ENCODE peak calls at places on chromosomes 12 and 14, in six cellular contexts. E is neuronal stem cell, A is mesendoderm, K is H9, J is mesenchymal stem cell, F is H1. L is an unnamed sample.

GRCh38 chr14:86654558-86655184 is 1124.7 kb downstream of the FLRT2 start:
- DNase-seq in E (peak), A (peak), K (peak), J (peak), F (no peak), L (peak)

GRCh38 chr12:79366374-79366773 is 324.4 kb downstream of the PAWR start:
- DNase-seq in E (no peak), A (peak), K (no peak), J (no peak), F (no peak), L (no peak)

GRCh38 chr14:89367449-89368120 is 49.4 kb downstream of the FOXN3 start:
- DNase-seq in E (no peak), A (no peak), K (no peak), J (no peak), F (no peak), L (no peak)

GRCh38 chr12:27552886-27553560 is 29.0 kb downstream of the PPFIBP1 start:
- DNase-seq in E (no peak), A (no peak), K (no peak), J (peak), F (no peak), L (peak)

GRCh38 chr12:48824905-48825304 is 6.6 kb downstream of the CACNB3 start:
- DNase-seq in E (no peak), A (no peak), K (no peak), J (no peak), F (no peak), L (no peak)

GRCh38 chr14:75003250-75004027 is 718 bp downstream of the EIF2B2 start:
- DNase-seq in E (no peak), A (peak), K (no peak), J (peak), F (no peak), L (no peak)

GRCh38 chr12:26374934-26375333 is 179.6 kb downstream of the SSPN start:
- DNase-seq in E (no peak), A (no peak), K (no peak), J (no peak), F (no peak), L (peak)

GRCh38 chr12:132173135-132174014 is 29.1 kb downstream of the NOC4L start:
- DNase-seq in E (no peak), A (no peak), K (no peak), J (no peak), F (no peak), L (no peak)

GRCh38 chr14:55535521-55536207 is 44.3 kb upstream of the KTN1 start:
- DNase-seq in E (no peak), A (peak), K (no peak), J (no peak), F (no peak), L (peak)

GRCh38 chr14:42533476-42533875 is 926.8 kb downstream of the LRFN5 start:
- DNase-seq in E (no peak), A (no peak), K (no peak), J (no peak), F (no peak), L (no peak)

GRCh38 chr14:49218436-49219092 is 367.6 kb downstream of the RPS29 start:
- DNase-seq in E (no peak), A (peak), K (no peak), J (peak), F (no peak), L (no peak)

GRCh38 chr14:45905672-45906071 is 652.7 kb upstream of the MIS18BP1 start:
- DNase-seq in E (no peak), A (no peak), K (no peak), J (no peak), F (no peak), L (no peak)

GRCh38 chr14:100406505-100407131 is 83.5 kb downstream of the SLC25A47 start:
- DNase-seq in E (no peak), A (no peak), K (no peak), J (peak), F (no peak), L (peak)

GRCh38 chr12:95335948-95336347 is 118.3 kb downstream of the VEZT start:
- DNase-seq in E (no peak), A (no peak), K (no peak), J (no peak), F (no peak), L (peak)

GRCh38 chr12:121009744-121010143 is 6.5 kb downstream of the C12orf43 start:
- DNase-seq in E (peak), A (peak), K (peak), J (peak), F (no peak), L (peak)

GRCh38 chr14:104114421-104115130 is 23.8 kb upstream of the KIF26A start:
- DNase-seq in E (no peak), A (no peak), K (no peak), J (no peak), F (no peak), L (no peak)

GRCh38 chr12:79911889-79912656 is 22.8 kb downstream of the PPP1R12A start:
- DNase-seq in E (no peak), A (peak), K (no peak), J (no peak), F (no peak), L (peak)

GRCh38 chr14:104972301-104973211 is 5.6 kb downstream of the AHNAK2 start:
- DNase-seq in E (no peak), A (no peak), K (no peak), J (peak), F (no peak), L (no peak)

GRCh38 chr12:89663577-89664357 is 44.9 kb downstream of the ATP2B1 start:
- DNase-seq in E (no peak), A (no peak), K (no peak), J (peak), F (no peak), L (peak)

GRCh38 chr14:60301685-60302084 is 52.7 kb downstream of the PPM1A start:
- DNase-seq in E (no peak), A (peak), K (no peak), J (no peak), F (no peak), L (no peak)

GRCh38 chr14:66072190-66072905 is 413.8 kb upstream of the CCDC196 start:
- DNase-seq in E (no peak), A (peak), K (no peak), J (no peak), F (no peak), L (no peak)

GRCh38 chr12:76201316-76201715 is 116.8 kb upstream of the NAP1L1 start:
- DNase-seq in E (no peak), A (no peak), K (no peak), J (peak), F (no peak), L (no peak)

GRCh38 chr12:6688543-6688999 is 604 bp downstream of the ZNF384 start:
- DNase-seq in E (no peak), A (no peak), K (no peak), J (no peak), F (peak), L (peak)

GRCh38 chr14:97592341-97592980 is 795.3 kb downstream of the VRK1 start:
- DNase-seq in E (no peak), A (no peak), K (no peak), J (no peak), F (no peak), L (no peak)

GRCh38 chr14:70052990-70053389 is 135.8 kb downstream of the SLC8A3 start:
- DNase-seq in E (peak), A (peak), K (no peak), J (peak), F (no peak), L (peak)

GRCh38 chr12:64066052-64066451 is 156.0 kb downstream of the KICS2 start:
- DNase-seq in E (no peak), A (no peak), K (no peak), J (no peak), F (no peak), L (peak)

GRCh38 chr14:75310295-75311059 is 31.8 kb downstream of the FOS start:
- DNase-seq in E (peak), A (peak), K (peak), J (peak), F (peak), L (peak)

GRCh38 chr14:61374284-61374683 is 52.9 kb downstream of the PRKCH start:
- DNase-seq in E (no peak), A (no peak), K (no peak), J (no peak), F (no peak), L (no peak)

GRCh38 chr12:25591132-25591531 is 38.0 kb upstream of the LMNTD1 start:
- DNase-seq in E (no peak), A (peak), K (peak), J (peak), F (peak), L (no peak)

GRCh38 chr14:100438271-100438670 is 115.1 kb downstream of the SLC25A47 start:
- DNase-seq in E (no peak), A (no peak), K (no peak), J (no peak), F (no peak), L (no peak)

GRCh38 chr12:47984331-47984801 is 19.9 kb downstream of the COL2A1 start:
- DNase-seq in E (no peak), A (no peak), K (no peak), J (no peak), F (no peak), L (no peak)

GRCh38 chr14:22630486-22630885 is 13.7 kb downstream of the OR6J1 start:
- DNase-seq in E (no peak), A (no peak), K (no peak), J (no peak), F (no peak), L (peak)
- H2BK15ac ChIP-seq in E (no peak), A (no peak), K (no peak), J (no peak), F (no peak), L (no peak)

DNA sequence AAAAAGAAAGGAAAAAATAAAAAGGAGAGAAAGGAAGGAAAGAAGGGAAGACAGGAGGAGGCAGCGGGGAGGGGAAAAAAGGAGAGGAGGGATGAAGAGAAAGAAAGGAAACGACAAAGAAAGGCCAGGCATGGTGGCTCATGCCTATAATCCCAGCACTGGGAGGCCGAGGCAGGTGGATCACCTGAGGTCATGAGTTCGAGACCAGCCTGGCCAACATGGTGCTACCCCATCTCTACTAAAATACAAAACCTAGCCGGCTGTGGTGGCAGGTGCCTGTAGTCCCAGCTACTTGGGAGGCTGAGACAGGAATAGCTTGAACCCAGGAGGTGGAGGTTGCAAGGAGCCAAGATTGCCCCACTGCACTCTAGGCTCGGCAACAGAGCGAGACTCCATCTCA is 18.4 kb downstream of the ATXN2 start:
- DNase-seq in E (no peak), A (no peak), K (no peak), J (no peak), F (no peak), L (no peak)
- H2BK15ac ChIP-seq in E (no peak), A (no peak), K (no peak), J (no peak), F (no peak), L (no peak)

DNA sequence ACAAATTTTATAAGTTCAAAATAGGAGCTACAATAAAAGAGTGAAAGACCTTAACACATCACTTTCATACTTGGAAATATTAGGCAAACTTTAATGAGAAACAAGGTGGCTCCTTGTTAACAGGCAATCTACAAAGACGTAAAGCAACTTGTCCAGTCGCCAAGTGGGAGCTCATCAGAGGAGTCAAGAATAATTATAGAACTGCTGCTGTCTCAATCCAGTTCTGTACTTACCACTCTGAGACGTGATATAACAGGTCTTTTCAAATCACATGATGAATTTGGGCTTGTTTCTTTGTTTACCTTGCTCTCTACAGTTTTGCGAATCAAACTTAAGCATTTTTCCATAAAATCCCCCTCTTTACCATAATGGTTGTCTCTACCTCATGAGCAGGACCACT is 3.6 kb downstream of the YBX3 start:
- DNase-seq in E (no peak), A (no peak), K (no peak), J (no peak), F (no peak), L (no peak)
- H2BK15ac ChIP-seq in E (no peak), A (no peak), K (no peak), J (no peak), F (no peak), L (no peak)

GRCh38 chr12:51959921-51960320 is 8.4 kb downstream of the ACVR1B start:
- DNase-seq in E (no peak), A (no peak), K (no peak), J (no peak), F (no peak), L (no peak)

GRCh38 chr12:51958542-51958941 is 7.0 kb downstream of the ACVR1B start:
- DNase-seq in E (no peak), A (no peak), K (no peak), J (no peak), F (no peak), L (no peak)

GRCh38 chr12:51960488-51960887 is 9.0 kb downstream of the ACVR1B start:
- DNase-seq in E (no peak), A (no peak), K (no peak), J (no peak), F (no peak), L (no peak)

GRCh38 chr12:51960890-51961289 is 9.4 kb downstream of the ACVR1B start:
- DNase-seq in E (no peak), A (no peak), K (no peak), J (no peak), F (no peak), L (no peak)

GRCh38 chr12:51959211-51959610 is 7.7 kb downstream of the ACVR1B start:
- DNase-seq in E (no peak), A (no peak), K (no peak), J (no peak), F (no peak), L (peak)
- H2BK15ac ChIP-seq in E (no peak), A (no peak), K (no peak), J (no peak), F (no peak), L (no peak)